ENCODE peak calls at places on chromosomes 2 and 18, in six cellular contexts. H is cardiac fibroblast, U is GM13977, M is type B pancreatic cell, C is lower lobe of right lung, E is fibroblast of lung. B is an unnamed sample.

GRCh38 chr2:227366861-227367800 is 12.0 kb downstream of the TM4SF20 start:
- DNase-seq in E (peak; percentile 93), U (no peak), H (peak; percentile 95), C (no peak), M (no peak), B (no peak)

GRCh38 chr2:218357194-218358177 is 829 bp downstream of the CATIP start:
- DNase-seq in U (no peak), E (no peak), H (no peak), M (no peak), C (no peak), B (peak; percentile 13)

GRCh38 chr2:190415794-190416729 is 7.9 kb downstream of the MFSD6 start:
- DNase-seq in M (no peak), E (no peak), C (no peak), H (no peak), U (no peak), B (no peak)

GRCh38 chr2:74884866-74885265 is 50.9 kb downstream of the HK2 start:
- DNase-seq in U (no peak), M (no peak), C (no peak), E (no peak), H (no peak), B (no peak)

GRCh38 chr2:150371066-150371812 is 116.2 kb downstream of the RND3 start:
- DNase-seq in C (no peak), U (no peak), E (no peak), M (no peak), H (no peak), B (no peak)

GRCh38 chr18:43236921-43237320 is 40.4 kb downstream of the SYT4 start:
- DNase-seq in U (no peak), C (no peak), M (no peak), E (peak; percentile 39), H (peak; percentile 65), B (no peak)

GRCh38 chr2:236887519-236887918 is 198.2 kb upstream of the COPS8 start:
- DNase-seq in C (no peak), E (peak; percentile 70), H (peak; percentile 6), U (no peak), M (no peak), B (no peak)

GRCh38 chr18:37085362-37085761 is 256.4 kb downstream of the KIAA1328 start:
- DNase-seq in M (no peak), U (no peak), E (no peak), H (no peak), C (no peak), B (no peak)

GRCh38 chr2:177396630-177397460 is 4.3 kb downstream of the AGPS start:
- DNase-seq in E (peak; percentile 91), M (no peak), U (no peak), C (no peak), H (peak; percentile 90), B (no peak)

GRCh38 chr2:85189606-85190270 is 56.5 kb downstream of the TCF7L1 start:
- DNase-seq in U (no peak), E (no peak), H (no peak), C (no peak), M (no peak), B (no peak)

GRCh38 chr2:157840568-157841156 is 35.5 kb downstream of the ACVR1 start:
- DNase-seq in H (peak; percentile 22), U (no peak), E (peak; percentile 79), C (peak; percentile 55), M (no peak), B (no peak)

GRCh38 chr2:74414475-74414874 is 6.9 kb downstream of the C2orf81 start:
- DNase-seq in H (no peak), E (no peak), C (no peak), U (no peak), M (no peak), B (no peak)

GRCh38 chr2:9366041-9366440 is 57.3 kb downstream of the ITGB1BP1 start:
- DNase-seq in C (no peak), E (no peak), H (no peak), M (no peak), U (no peak), B (no peak)

GRCh38 chr2:237485844-237486243 is 1.2 kb upstream of the MLPH start:
- DNase-seq in M (no peak), C (no peak), U (no peak), H (no peak), E (no peak), B (no peak)

DNA sequence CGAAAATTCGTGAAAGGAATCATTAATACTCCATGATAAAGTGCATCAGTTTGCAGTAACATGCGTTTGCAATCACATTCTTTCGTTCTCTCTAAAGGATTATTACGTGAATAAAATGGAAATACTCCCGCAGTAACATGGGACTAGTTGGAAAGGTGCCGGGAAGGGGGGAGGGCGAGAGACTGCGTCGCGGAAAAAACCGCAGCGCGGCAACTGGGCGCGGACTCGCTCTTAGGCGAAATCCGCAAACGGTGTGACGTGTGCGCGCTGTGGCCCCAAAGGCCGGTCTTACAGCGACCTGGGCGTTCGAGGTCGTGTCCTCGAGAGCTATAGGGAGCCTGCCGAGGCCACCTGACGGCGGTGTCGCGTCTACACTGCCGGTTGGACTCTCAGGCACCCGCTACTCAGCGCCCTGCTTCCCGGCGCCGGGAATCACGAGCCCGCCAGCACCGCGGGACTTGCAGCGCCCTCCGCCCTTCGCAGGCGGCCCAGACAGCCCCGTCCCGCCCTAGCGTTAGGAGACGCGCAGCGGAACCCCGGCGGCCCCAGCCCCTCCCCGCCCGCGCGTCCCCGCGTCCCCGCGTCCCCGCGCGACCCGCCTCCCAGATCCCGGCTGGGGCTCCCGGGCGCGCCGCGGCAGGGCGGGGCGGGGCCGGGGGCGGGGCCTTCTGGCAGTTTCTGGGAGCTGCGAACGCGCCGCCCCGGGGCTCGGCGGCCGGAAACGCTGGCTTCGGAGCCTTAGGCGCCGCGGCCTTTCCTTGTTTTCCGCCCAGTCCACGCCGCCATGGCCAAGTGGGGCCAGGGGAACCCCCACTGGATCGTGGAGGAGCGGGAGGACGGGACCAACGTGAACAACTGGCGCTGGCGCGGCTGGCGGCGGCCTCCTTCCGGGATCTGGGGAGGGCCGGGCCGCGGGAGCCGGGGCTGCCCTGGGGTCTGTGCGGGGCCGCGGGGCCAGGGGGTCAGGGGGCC is 15.1 kb downstream of the C2orf74 start:
- DNase-seq in U (peak; percentile 99), H (peak; percentile 92), C (peak; percentile 96), M (peak; percentile 97), E (peak; percentile 89), B (peak; percentile 99)
- TF ChIP-seq CTCF in U (no peak), H (no peak), C (no peak), M (peak; percentile 23), E (no peak), B (no peak)

GRCh38 chr2:240130393-240131195 is 5.5 kb downstream of the COPS9 start:
- DNase-seq in E (no peak), M (peak; percentile 55), C (peak; percentile 37), U (no peak), H (no peak), B (no peak)

GRCh38 chr2:240133401-240133800 is 2.7 kb downstream of the COPS9 start:
- DNase-seq in M (peak; percentile 47), C (peak; percentile 12), H (no peak), E (no peak), U (no peak), B (no peak)

GRCh38 chr2:240131296-240131695 is 4.8 kb downstream of the COPS9 start:
- DNase-seq in C (peak; percentile 42), M (peak; percentile 59), H (no peak), U (no peak), E (no peak), B (no peak)

GRCh38 chr2:240132651-240132980 is 3.5 kb downstream of the COPS9 start:
- DNase-seq in M (peak; percentile 36), U (no peak), E (no peak), H (no peak), C (no peak), B (no peak)

DNA sequence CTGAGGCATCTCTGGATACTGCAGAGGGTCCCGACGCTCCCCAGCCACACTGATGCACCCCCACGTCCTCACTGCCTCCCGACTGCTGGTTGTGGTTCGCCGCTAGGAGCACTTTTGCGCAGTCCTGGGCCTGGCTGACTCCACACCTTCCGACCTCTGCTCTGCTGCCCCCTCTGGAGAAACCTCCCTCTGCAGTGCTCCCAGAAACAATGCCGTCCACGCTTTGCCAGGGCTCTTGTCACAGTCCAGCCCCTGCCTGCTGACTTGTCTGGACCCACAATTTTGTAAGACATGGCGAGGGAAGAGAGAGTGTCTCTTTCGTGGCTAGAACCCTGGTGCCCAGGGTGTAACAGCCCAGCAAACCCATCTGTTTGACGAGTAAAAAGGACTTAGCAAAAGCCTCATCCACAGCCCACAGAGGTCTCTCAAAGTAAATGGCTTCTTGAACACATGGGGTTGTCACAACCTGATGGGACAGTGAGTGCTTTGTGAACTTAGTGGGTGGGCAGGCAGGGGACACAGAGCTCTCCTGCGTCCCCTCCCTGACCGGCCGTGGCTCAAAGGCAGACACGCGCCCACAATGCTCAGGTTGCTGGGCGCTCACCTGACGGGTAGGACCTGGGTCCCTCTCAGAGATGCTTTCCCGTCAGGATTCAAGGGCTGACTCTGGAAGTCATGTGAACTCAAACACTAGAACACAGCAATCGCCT is 4.0 kb downstream of the COPS9 start:
- DNase-seq in U (no peak), E (no peak), M (peak; percentile 62), C (peak; percentile 39), H (no peak), B (no peak)
- TF ChIP-seq CTCF in U (no peak), E (peak; percentile 19), M (peak; percentile 36), C (no peak), H (no peak), B (no peak)

DNA sequence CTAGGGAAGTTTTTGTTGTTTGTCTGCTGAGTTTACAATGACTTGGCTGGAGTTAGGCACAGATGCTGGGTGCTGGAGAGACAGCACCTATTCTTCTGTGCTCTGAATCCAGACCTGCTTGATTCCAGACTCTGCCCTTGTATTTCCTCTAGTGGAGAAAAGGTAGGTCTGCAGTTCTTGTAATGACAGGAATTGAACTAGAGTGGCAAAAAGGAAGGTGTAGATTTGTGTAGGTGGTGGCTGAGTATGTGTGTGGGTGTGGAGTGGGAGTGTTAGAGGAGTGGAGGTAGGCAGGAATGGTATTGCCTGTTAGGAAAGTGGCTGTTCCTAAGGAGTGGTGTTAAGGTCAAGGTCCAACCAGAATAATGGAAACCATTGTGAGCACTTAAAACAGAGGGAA is 71.9 kb upstream of the LYPD6 start:
- DNase-seq in C (no peak), E (no peak), H (no peak), M (no peak), U (no peak), B (no peak)
- TF ChIP-seq CTCF in C (no peak), E (no peak), H (no peak), M (peak; percentile 36), U (no peak), B (no peak)

DNA sequence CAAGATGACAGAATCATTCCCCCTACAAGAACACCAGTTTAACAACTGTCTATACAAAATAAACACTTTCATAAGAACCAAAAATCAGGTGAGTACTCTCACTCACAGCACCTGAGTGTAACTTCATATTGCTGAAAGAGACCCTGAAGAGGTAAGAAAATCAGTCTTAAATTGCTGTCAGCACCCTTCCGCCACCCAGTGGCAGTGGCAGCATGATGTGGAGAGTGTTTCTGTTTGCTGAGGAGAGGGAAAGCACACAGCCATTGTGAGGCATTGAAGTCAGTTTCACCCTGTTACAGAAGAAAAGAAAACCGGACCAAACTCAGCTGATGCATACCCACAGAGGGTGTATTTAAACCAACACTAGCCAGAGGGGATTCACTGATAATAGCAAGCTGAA is 1240.8 kb upstream of the CRIM1 start:
- DNase-seq in M (no peak), C (no peak), H (no peak), E (no peak), U (no peak), B (no peak)
- TF ChIP-seq CTCF in M (peak; percentile 36), C (no peak), H (no peak), E (no peak), U (peak; percentile 7), B (no peak)

B was measured in GM13976.